ENCODE peak calls at places on chromosome 5, in seven cellular contexts. N, L, I, P, Q, S and K are unnamed samples.

GRCh38 chr5:10432059-10433008 is 9.3 kb upstream of the ROPN1L start:
- DNase-seq in I (no peak), N (no peak), P (no peak), L (no peak), Q (no peak), S (no peak), K (no peak)

GRCh38 chr5:74261906-74262305 is 378.6 kb downstream of the ENC1 start:
- DNase-seq in N (no peak), S (no peak), I (no peak), P (no peak), L (no peak), Q (no peak), K (no peak)

GRCh38 chr5:337565-338130 is 16.1 kb downstream of the AHRR start:
- DNase-seq in S (no peak), I (peak; percentile 60), P (no peak), L (no peak), Q (peak; percentile 12), N (peak; percentile 86), K (no peak)

GRCh38 chr5:151897896-151898295 is 26.8 kb downstream of the GLRA1 start:
- DNase-seq in P (no peak), L (no peak), I (no peak), S (no peak), Q (no peak), N (no peak), K (no peak)

GRCh38 chr5:110086658-110087388 is 397.1 kb downstream of the MAN2A1 start:
- DNase-seq in N (peak; percentile 46), I (peak; percentile 88), L (no peak), S (no peak), P (no peak), Q (peak; percentile 27), K (peak; percentile 8)

GRCh38 chr5:10762178-10762775 is 1.2 kb upstream of the DAP start:
- DNase-seq in Q (no peak), L (no peak), S (no peak), P (no peak), I (no peak), N (no peak), K (no peak)

GRCh38 chr5:43171926-43172325 is 20.1 kb upstream of the NIM1K start:
- DNase-seq in S (no peak), L (no peak), P (no peak), N (no peak), Q (no peak), I (no peak), K (no peak)

GRCh38 chr5:179137001-179137642 is 76.9 kb downstream of the ZNF354C start:
- DNase-seq in Q (no peak), N (no peak), P (no peak), L (no peak), S (no peak), I (no peak), K (no peak)

GRCh38 chr5:112068593-112068992 is 311.6 kb upstream of the NREP start:
- DNase-seq in I (no peak), N (no peak), L (no peak), P (no peak), S (no peak), Q (no peak), K (no peak)

GRCh38 chr5:83104031-83104430 is 26.7 kb downstream of the XRCC4 start:
- DNase-seq in Q (no peak), P (no peak), S (no peak), N (no peak), L (no peak), I (no peak), K (no peak)

GRCh38 chr5:176675676-176676360 is 28.5 kb downstream of the TSPAN17 start:
- DNase-seq in I (peak; percentile 81), P (no peak), N (peak; percentile 59), Q (no peak), L (no peak), S (no peak), K (no peak)

GRCh38 chr5:60586307-60586901 is 113.6 kb downstream of the DEPDC1B start:
- DNase-seq in P (peak; percentile 41), N (peak; percentile 5), I (peak; percentile 19), S (no peak), Q (no peak), L (no peak), K (no peak)

GRCh38 chr5:50965621-50966362 is 299.4 kb downstream of the PARP8 start:
- DNase-seq in L (no peak), Q (no peak), P (peak; percentile 14), N (no peak), S (no peak), I (no peak), K (no peak)

GRCh38 chr5:16296946-16297345 is 117.4 kb upstream of the MARCHF11 start:
- DNase-seq in Q (no peak), I (no peak), S (no peak), L (no peak), N (no peak), P (no peak), K (no peak)

GRCh38 chr5:107874810-107875209 is 204.1 kb upstream of the EFNA5 start:
- DNase-seq in P (no peak), Q (no peak), L (no peak), N (no peak), I (peak; percentile 14), S (no peak), K (no peak)

GRCh38 chr5:79878721-79879336 is 112.2 kb downstream of the MTX3 start:
- DNase-seq in P (no peak), Q (peak; percentile 51), S (no peak), L (peak; percentile 35), N (no peak), I (peak; percentile 13), K (peak; percentile 8)

GRCh38 chr5:79511945-79512493 is 1.9 kb downstream of the HOMER1 start:
- DNase-seq in S (no peak), L (no peak), P (no peak), Q (no peak), I (no peak), N (no peak), K (no peak)

GRCh38 chr5:147601652-147602051 is 91.8 kb upstream of the DPYSL3 start:
- DNase-seq in N (no peak), Q (no peak), S (no peak), L (no peak), P (no peak), I (no peak), K (no peak)

GRCh38 chr5:66697796-66698564 is 101.8 kb downstream of the MAST4 start:
- DNase-seq in P (no peak), L (no peak), N (no peak), Q (no peak), S (no peak), I (no peak), K (no peak)

GRCh38 chr5:15026944-15027343 is 155.4 kb upstream of the ANKH start:
- DNase-seq in P (no peak), Q (no peak), I (no peak), L (no peak), S (no peak), N (no peak), K (no peak)

GRCh38 chr5:37837101-37838032 is 2.5 kb downstream of the GDNF start:
- DNase-seq in P (peak; percentile 51), I (peak; percentile 38), N (no peak), Q (peak; percentile 75), S (peak; percentile 83), L (no peak), K (no peak)

GRCh38 chr5:181261320-181262085 is 560 bp upstream of the TRIM52 start:
- DNase-seq in P (peak; percentile 84), I (peak; percentile 77), S (peak; percentile 60), Q (peak; percentile 83), N (peak; percentile 78), L (no peak), K (peak; percentile 82)

GRCh38 chr5:72531496-72532190 is 24.4 kb upstream of the ZNF366 start:
- DNase-seq in P (no peak), I (no peak), N (no peak), Q (no peak), S (no peak), L (no peak), K (no peak)

GRCh38 chr5:36692791-36693763 is 86.7 kb downstream of the SLC1A3 start:
- DNase-seq in P (peak; percentile 76), L (peak; percentile 67), I (peak; percentile 69), S (peak; percentile 41), Q (peak; percentile 59), N (peak; percentile 23), K (no peak)

GRCh38 chr5:127878174-127878750 is 175.1 kb downstream of the CCDC192 start:
- DNase-seq in L (peak; percentile 27), Q (peak; percentile 26), P (no peak), I (peak; percentile 73), S (no peak), N (peak; percentile 59), K (no peak)

GRCh38 chr5:14165375-14166091 is 22.4 kb downstream of the TRIO start:
- DNase-seq in N (peak; percentile 74), S (no peak), P (no peak), I (peak; percentile 81), Q (no peak), L (no peak), K (no peak)

GRCh38 chr5:122081541-122081940 is 3.5 kb upstream of the LOX start:
- DNase-seq in P (no peak), N (no peak), Q (no peak), I (no peak), L (no peak), S (no peak), K (no peak)

GRCh38 chr5:108345541-108346171 is 36.2 kb downstream of the FBXL17 start:
- DNase-seq in P (peak; percentile 38), L (no peak), N (peak; percentile 75), I (peak; percentile 62), S (no peak), Q (no peak), K (peak; percentile 34)

GRCh38 chr5:179754024-179754423 is 21.4 kb downstream of the MAML1 start:
- DNase-seq in N (no peak), Q (no peak), I (no peak), S (no peak), L (no peak), P (no peak), K (no peak)

GRCh38 chr5:167489202-167489601 is 802.2 kb upstream of the WWC1 start:
- DNase-seq in I (no peak), Q (no peak), L (no peak), S (no peak), N (no peak), P (no peak), K (no peak)

GRCh38 chr5:15885156-15885555 is 294.4 kb downstream of the MARCHF11 start:
- DNase-seq in P (no peak), Q (no peak), S (no peak), I (no peak), N (no peak), L (no peak), K (no peak)